ENCODE peak calls at places on chromosomes 6 and 20, in six cellular contexts. W is germinal center; R is activated CD8-positive, alpha-beta memory T cell treated with anti-CD3 and anti-CD28 coated beads for 4 hours; E is anterior cingulate cortex; U is stimulated activated CD4-positive, alpha-beta T cell treated with anti-CD3 and anti-CD28 coated beads, Interleukin-1b, Interleukin-23, amount 100 ng/mL, for 1 hour; V is endodermal cell. L is an unnamed sample.

GRCh38 chr6:26031595-26032386 is 55.4 kb upstream of the HFE start:
- DNase-seq in W (peak), R (no peak), U (peak), E (peak), V (peak), L (peak)

GRCh38 chr6:137892271-137892708 is 25.2 kb downstream of the TNFAIP3 start:
- DNase-seq in W (no peak), V (no peak), R (no peak), E (no peak), U (no peak), L (no peak)

GRCh38 chr6:21842875-21843274 is 249.3 kb downstream of the SOX4 start:
- DNase-seq in E (no peak), V (no peak), R (no peak), U (no peak), W (no peak), L (no peak)

GRCh38 chr6:149334682-149335160 is 17.2 kb downstream of the TAB2 start:
- DNase-seq in E (no peak), W (no peak), R (no peak), V (no peak), U (no peak), L (no peak)

GRCh38 chr20:62949887-62950286 is 2.6 kb upstream of the SLC17A9 start:
- DNase-seq in E (no peak), U (no peak), R (no peak), V (no peak), W (no peak), L (no peak)

GRCh38 chr6:159701413-159701999 is 8.5 kb upstream of the SOD2 start:
- DNase-seq in W (no peak), R (no peak), V (no peak), E (no peak), U (no peak), L (no peak)

GRCh38 chr6:122365775-122366403 is 33.6 kb upstream of the HSF2 start:
- DNase-seq in V (no peak), R (no peak), E (no peak), W (no peak), U (no peak), L (no peak)

GRCh38 chr6:8530775-8531435 is 95.6 kb upstream of the SLC35B3 start:
- DNase-seq in W (no peak), E (no peak), R (no peak), V (no peak), U (no peak), L (no peak)

GRCh38 chr6:158586652-158587051 is 26.8 kb downstream of the TMEM181 start:
- DNase-seq in W (no peak), U (no peak), V (no peak), R (no peak), E (no peak), L (no peak)

GRCh38 chr6:137363805-137364138 is 130.4 kb downstream of the OLIG3 start:
- DNase-seq in W (no peak), E (no peak), U (no peak), R (no peak), V (no peak), L (peak)

GRCh38 chr20:38479596-38479995 is 7.0 kb downstream of the RALGAPB start:
- DNase-seq in V (no peak), E (no peak), W (no peak), R (no peak), U (no peak), L (no peak)

GRCh38 chr6:166620478-166621113 is 6.5 kb downstream of the RPS6KA2 start:
- DNase-seq in W (no peak), R (no peak), U (no peak), V (no peak), E (no peak), L (no peak)

GRCh38 chr6:116446399-116446798 is 14.8 kb upstream of the CALHM6 start:
- DNase-seq in U (no peak), E (no peak), R (no peak), V (no peak), W (no peak), L (no peak)

GRCh38 chr20:20490673-20491072 is 122.8 kb downstream of the INSM1 start:
- DNase-seq in V (no peak), E (no peak), R (no peak), U (no peak), W (no peak), L (no peak)

GRCh38 chr6:25351485-25351884 is 72.3 kb downstream of the CARMIL1 start:
- DNase-seq in V (no peak), U (no peak), E (no peak), R (no peak), W (no peak), L (no peak)

GRCh38 chr6:113351183-113351834 is 505.8 kb upstream of the MARCKS start:
- DNase-seq in U (no peak), R (no peak), W (no peak), V (no peak), E (no peak), L (no peak)

GRCh38 chr6:23446394-23447001 is 679.5 kb upstream of the NRSN1 start:
- DNase-seq in V (no peak), W (no peak), E (peak), R (no peak), U (no peak), L (no peak)

GRCh38 chr6:30683137-30683979 is 3.1 kb downstream of the PPP1R18 start:
- DNase-seq in V (no peak), R (no peak), E (no peak), W (no peak), U (no peak), L (peak)